ENCODE peak calls at places on chromosomes 16 and 17, in four cellular contexts. W is activated CD8-positive, alpha-beta T cell treated with anti-CD3 and anti-CD28 coated beads for 36 hours; N is activated naive CD4-positive, alpha-beta T cell; U is stimulated activated effector memory CD8-positive, alpha-beta T cell treated with anti-CD3 and anti-CD28 coated beads, Interleukin-12 subunit alpha, Interleukin-12 subunit beta, amount 100 ng/mL, for 72 hours. G is an unnamed sample.

GRCh38 chr17:35744830-35745229 is 8.2 kb downstream of the GAS2L2 start:
- DNase-seq in U (no peak), N (no peak), W (no peak), G (no peak)

GRCh38 chr17:53719229-53719628 is 103.5 kb upstream of the KIF2B start:
- DNase-seq in W (no peak), U (no peak), N (no peak), G (no peak)

GRCh38 chr16:66717112-66717675 is 20.7 kb upstream of the CMTM4 start:
- DNase-seq in W (peak; percentile 38), U (no peak), N (no peak), G (no peak)

GRCh38 chr16:56588781-56589140 is 567 bp upstream of the MT3 start:
- DNase-seq in U (no peak), W (no peak), N (no peak), G (no peak)

GRCh38 chr16:55487048-55487803 is 8.2 kb downstream of the MMP2 start:
- DNase-seq in U (no peak), W (no peak), N (no peak), G (no peak)

GRCh38 chr17:18033442-18034099 is 5.4 kb downstream of the ATPAF2 start:
- DNase-seq in U (no peak), W (peak; percentile 76), N (no peak), G (peak; percentile 8)

GRCh38 chr16:84665359-84665758 is 17.0 kb downstream of the KLHL36 start:
- DNase-seq in W (no peak), N (no peak), U (no peak), G (no peak)

GRCh38 chr16:86632206-86632605 is 53.9 kb downstream of the FOXL1 start:
- DNase-seq in N (no peak), U (no peak), W (no peak), G (no peak)

GRCh38 chr17:39688475-39688835 is 598 bp upstream of the PGAP3 start:
- DNase-seq in N (no peak), U (no peak), W (no peak), G (no peak)

GRCh38 chr16:66913081-66913480 is 5.6 kb downstream of the CDH16 start:
- DNase-seq in N (no peak), U (no peak), W (no peak), G (no peak)

GRCh38 chr17:78432226-78432894 is 53.9 kb downstream of the PGS1 start:
- DNase-seq in N (no peak), W (no peak), U (no peak), G (no peak)